ENCODE peak calls at places on chromosomes 6 and 20, in ten cellular contexts. One of them, this sample, is unnamed.

GRCh38 chr20:45306431-45306982 is at the start of gene RBPJL:
- DNase-seq in fibroblast of lung: no peak
- DNase-seq in pancreas: peak; percentile 94
- DNase-seq in bronchial epithelial cell: no peak
- DNase-seq in lower lobe of right lung: no peak
- DNase-seq in WERI-Rb-1: no peak
- DNase-seq in heart right ventricle: no peak
- DNase-seq in cardiac muscle cell: peak; percentile 42
- DNase-seq in astrocyte of the spinal cord: no peak
- DNase-seq in LNCaP clone FGC: no peak
- DNase-seq in this sample: no peak

GRCh38 chr20:43916875-43917371 is 2.3 kb downstream of the TOX2 start:
- DNase-seq in fibroblast of lung: peak; percentile 50
- DNase-seq in pancreas: no peak
- DNase-seq in bronchial epithelial cell: no peak
- DNase-seq in lower lobe of right lung: no peak
- DNase-seq in WERI-Rb-1: no peak
- DNase-seq in heart right ventricle: no peak
- DNase-seq in cardiac muscle cell: no peak
- DNase-seq in astrocyte of the spinal cord: peak; percentile 16
- DNase-seq in LNCaP clone FGC: no peak
- DNase-seq in this sample: no peak

GRCh38 chr20:9989066-9989724 is 45.6 kb upstream of the ANKEF1 start:
- DNase-seq in fibroblast of lung: peak; percentile 92
- DNase-seq in pancreas: no peak
- DNase-seq in bronchial epithelial cell: peak; percentile 79
- DNase-seq in lower lobe of right lung: no peak
- DNase-seq in WERI-Rb-1: no peak
- DNase-seq in heart right ventricle: no peak
- DNase-seq in cardiac muscle cell: no peak
- DNase-seq in astrocyte of the spinal cord: peak; percentile 82
- DNase-seq in LNCaP clone FGC: no peak
- DNase-seq in this sample: peak; percentile 73

GRCh38 chr20:12847862-12848261 is 160.9 kb upstream of the SPTLC3 start:
- DNase-seq in fibroblast of lung: no peak
- DNase-seq in pancreas: no peak
- DNase-seq in bronchial epithelial cell: peak; percentile 72
- DNase-seq in lower lobe of right lung: no peak
- DNase-seq in WERI-Rb-1: no peak
- DNase-seq in heart right ventricle: no peak
- DNase-seq in cardiac muscle cell: peak; percentile 83
- DNase-seq in astrocyte of the spinal cord: peak; percentile 15
- DNase-seq in LNCaP clone FGC: no peak
- DNase-seq in this sample: peak; percentile 80

GRCh38 chr6:39997101-39997635 is 62.9 kb upstream of the MOCS1 start:
- DNase-seq in fibroblast of lung: no peak
- DNase-seq in pancreas: no peak
- DNase-seq in bronchial epithelial cell: peak; percentile 12
- DNase-seq in lower lobe of right lung: no peak
- DNase-seq in WERI-Rb-1: no peak
- DNase-seq in heart right ventricle: no peak
- DNase-seq in cardiac muscle cell: no peak
- DNase-seq in astrocyte of the spinal cord: no peak
- DNase-seq in LNCaP clone FGC: no peak
- DNase-seq in this sample: no peak

GRCh38 chr20:45322952-45323383 is 14.9 kb upstream of the MATN4 start:
- DNase-seq in fibroblast of lung: peak; percentile 58
- DNase-seq in pancreas: peak; percentile 64
- DNase-seq in bronchial epithelial cell: peak; percentile 58
- DNase-seq in lower lobe of right lung: peak; percentile 78
- DNase-seq in WERI-Rb-1: peak; percentile 71
- DNase-seq in heart right ventricle: no peak
- DNase-seq in cardiac muscle cell: peak; percentile 58
- DNase-seq in astrocyte of the spinal cord: no peak
- DNase-seq in LNCaP clone FGC: peak; percentile 68
- DNase-seq in this sample: peak; percentile 60

GRCh38 chr6:121135425-121135824 is 198.9 kb downstream of the TBC1D32 start:
- DNase-seq in fibroblast of lung: no peak
- DNase-seq in pancreas: no peak
- DNase-seq in bronchial epithelial cell: no peak
- DNase-seq in lower lobe of right lung: no peak
- DNase-seq in WERI-Rb-1: no peak
- DNase-seq in heart right ventricle: no peak
- DNase-seq in cardiac muscle cell: no peak
- DNase-seq in astrocyte of the spinal cord: no peak
- DNase-seq in LNCaP clone FGC: no peak
- DNase-seq in this sample: no peak

GRCh38 chr6:25122001-25122400 is 157.2 kb upstream of the CARMIL1 start:
- DNase-seq in fibroblast of lung: no peak
- DNase-seq in pancreas: no peak
- DNase-seq in bronchial epithelial cell: no peak
- DNase-seq in lower lobe of right lung: no peak
- DNase-seq in WERI-Rb-1: no peak
- DNase-seq in heart right ventricle: peak; percentile 31
- DNase-seq in cardiac muscle cell: no peak
- DNase-seq in astrocyte of the spinal cord: no peak
- DNase-seq in LNCaP clone FGC: no peak
- DNase-seq in this sample: no peak

GRCh38 chr6:133854633-133855598 is 34.0 kb upstream of the TCF21 start:
- DNase-seq in fibroblast of lung: no peak
- DNase-seq in pancreas: no peak
- DNase-seq in bronchial epithelial cell: no peak
- DNase-seq in lower lobe of right lung: no peak
- DNase-seq in WERI-Rb-1: peak; percentile 21
- DNase-seq in heart right ventricle: no peak
- DNase-seq in cardiac muscle cell: peak; percentile 42
- DNase-seq in astrocyte of the spinal cord: no peak
- DNase-seq in LNCaP clone FGC: no peak
- DNase-seq in this sample: no peak

GRCh38 chr20:64161595-64162238 is 2.5 kb upstream of the MYT1 start:
- DNase-seq in fibroblast of lung: peak; percentile 37
- DNase-seq in pancreas: peak; percentile 56
- DNase-seq in bronchial epithelial cell: peak; percentile 32
- DNase-seq in lower lobe of right lung: peak; percentile 49
- DNase-seq in WERI-Rb-1: peak; percentile 42
- DNase-seq in heart right ventricle: peak; percentile 37
- DNase-seq in cardiac muscle cell: peak; percentile 89
- DNase-seq in astrocyte of the spinal cord: peak; percentile 35
- DNase-seq in LNCaP clone FGC: peak; percentile 22
- DNase-seq in this sample: peak; percentile 60

GRCh38 chr6:144447487-144447886 is 162.4 kb downstream of the UTRN start:
- DNase-seq in fibroblast of lung: no peak
- DNase-seq in pancreas: no peak
- DNase-seq in bronchial epithelial cell: peak; percentile 73
- DNase-seq in lower lobe of right lung: no peak
- DNase-seq in WERI-Rb-1: no peak
- DNase-seq in heart right ventricle: no peak
- DNase-seq in cardiac muscle cell: no peak
- DNase-seq in astrocyte of the spinal cord: peak; percentile 8
- DNase-seq in LNCaP clone FGC: no peak
- DNase-seq in this sample: peak; percentile 49

GRCh38 chr6:26311012-26311384 is 54.0 kb upstream of the BTN3A2 start:
- DNase-seq in fibroblast of lung: peak; percentile 60
- DNase-seq in pancreas: no peak
- DNase-seq in bronchial epithelial cell: peak; percentile 56
- DNase-seq in lower lobe of right lung: no peak
- DNase-seq in WERI-Rb-1: no peak
- DNase-seq in heart right ventricle: no peak
- DNase-seq in cardiac muscle cell: no peak
- DNase-seq in astrocyte of the spinal cord: peak; percentile 61
- DNase-seq in LNCaP clone FGC: no peak
- DNase-seq in this sample: peak; percentile 64

GRCh38 chr6:2562721-2563120 is 188.0 kb downstream of the MYLK4 start:
- DNase-seq in fibroblast of lung: no peak
- DNase-seq in pancreas: no peak
- DNase-seq in bronchial epithelial cell: no peak
- DNase-seq in lower lobe of right lung: no peak
- DNase-seq in WERI-Rb-1: no peak
- DNase-seq in heart right ventricle: no peak
- DNase-seq in cardiac muscle cell: peak; percentile 21
- DNase-seq in astrocyte of the spinal cord: no peak
- DNase-seq in LNCaP clone FGC: no peak
- DNase-seq in this sample: no peak

GRCh38 chr6:158818008-158818579 is 1.1 kb downstream of the EZR start:
- DNase-seq in fibroblast of lung: peak; percentile 73
- DNase-seq in pancreas: peak; percentile 92
- DNase-seq in bronchial epithelial cell: no peak
- DNase-seq in lower lobe of right lung: peak; percentile 91
- DNase-seq in WERI-Rb-1: peak; percentile 80
- DNase-seq in heart right ventricle: peak; percentile 82
- DNase-seq in cardiac muscle cell: peak; percentile 92
- DNase-seq in astrocyte of the spinal cord: peak; percentile 84
- DNase-seq in LNCaP clone FGC: no peak
- DNase-seq in this sample: peak; percentile 87

GRCh38 chr6:127606131-127606562 is 29.2 kb downstream of the C6orf58 start:
- DNase-seq in fibroblast of lung: peak; percentile 54
- DNase-seq in pancreas: no peak
- DNase-seq in bronchial epithelial cell: peak; percentile 32
- DNase-seq in lower lobe of right lung: no peak
- DNase-seq in WERI-Rb-1: peak; percentile 63
- DNase-seq in heart right ventricle: no peak
- DNase-seq in cardiac muscle cell: peak; percentile 75
- DNase-seq in astrocyte of the spinal cord: peak; percentile 59
- DNase-seq in LNCaP clone FGC: no peak
- DNase-seq in this sample: peak; percentile 39

GRCh38 chr6:47116086-47116485 is 74.0 kb upstream of the ADGRF1 start:
- DNase-seq in fibroblast of lung: no peak
- DNase-seq in pancreas: no peak
- DNase-seq in bronchial epithelial cell: no peak
- DNase-seq in lower lobe of right lung: no peak
- DNase-seq in WERI-Rb-1: no peak
- DNase-seq in heart right ventricle: no peak
- DNase-seq in cardiac muscle cell: no peak
- DNase-seq in astrocyte of the spinal cord: no peak
- DNase-seq in LNCaP clone FGC: no peak
- DNase-seq in this sample: no peak

DNA sequence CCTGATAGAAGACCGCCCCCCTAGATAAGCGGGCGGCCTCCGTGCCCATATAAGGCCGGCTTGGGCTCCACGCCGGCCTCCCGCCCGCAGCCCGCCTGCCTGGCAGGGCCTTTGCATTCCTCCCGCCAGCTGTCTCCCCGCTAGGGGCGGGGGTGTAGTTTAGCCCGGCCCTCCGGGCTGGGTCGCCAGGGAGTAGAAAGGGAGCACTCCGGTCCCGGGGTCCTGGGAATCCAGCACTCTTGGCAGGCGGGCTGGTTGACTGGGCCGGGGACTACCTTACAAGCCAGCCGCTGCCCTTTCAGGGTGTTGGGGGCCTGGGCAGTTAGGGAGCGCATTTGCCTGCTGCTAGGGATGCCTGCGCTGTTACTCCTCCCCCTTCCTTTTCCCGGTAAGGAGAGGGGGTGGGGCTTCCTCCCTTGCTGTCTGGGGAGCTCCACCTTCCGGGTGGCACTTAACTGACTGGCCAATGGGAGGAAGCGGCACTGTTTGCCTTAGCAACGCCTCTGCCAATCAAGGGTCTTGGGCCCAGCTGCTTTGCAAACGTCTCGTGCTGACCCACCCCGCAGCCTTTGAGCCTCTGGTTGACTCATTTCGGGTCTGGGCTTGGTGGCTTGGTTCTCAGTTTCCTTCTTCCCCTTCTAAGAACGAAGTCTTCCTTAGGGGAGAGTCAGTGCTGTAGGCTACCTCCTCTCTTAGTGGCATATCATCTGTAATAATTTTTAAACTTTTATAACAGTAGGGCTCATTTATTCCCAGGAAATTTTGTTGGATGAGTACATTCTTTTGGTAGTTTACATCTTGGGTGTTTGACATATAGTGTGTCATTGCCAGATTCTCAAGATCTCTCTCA is 3.4 kb downstream of the SRF start:
- DNase-seq in fibroblast of lung: peak; percentile 99
- DNase-seq in pancreas: peak; percentile 95
- DNase-seq in bronchial epithelial cell: peak; percentile 99
- DNase-seq in lower lobe of right lung: peak; percentile 98
- DNase-seq in WERI-Rb-1: peak; percentile 100
- DNase-seq in heart right ventricle: peak; percentile 89
- DNase-seq in cardiac muscle cell: peak; percentile 96
- DNase-seq in astrocyte of the spinal cord: peak; percentile 99
- DNase-seq in LNCaP clone FGC: peak; percentile 95
- DNase-seq in this sample: peak; percentile 99
- H3K4me3 ChIP-seq in fibroblast of lung: peak overlapping the region; percentile 97
- H3K4me3 ChIP-seq in pancreas: peak overlapping the region; percentile 4
- H3K4me3 ChIP-seq in bronchial epithelial cell: peak overlapping the region; percentile 22
- H3K4me3 ChIP-seq in lower lobe of right lung: peak overlapping the region; percentile 64
- H3K4me3 ChIP-seq in WERI-Rb-1: peak overlapping the region; percentile 38
- H3K4me3 ChIP-seq in heart right ventricle: peak overlapping the region; percentile 37
- H3K4me3 ChIP-seq in cardiac muscle cell: peak overlapping the region; percentile 77
- H3K4me3 ChIP-seq in astrocyte of the spinal cord: peak overlapping the region; percentile 91
- H3K4me3 ChIP-seq in LNCaP clone FGC: peak overlapping the region; percentile 35
- H3K4me3 ChIP-seq in this sample: peak overlapping the region; percentile 36

GRCh38 chr6:5565976-5566375 is 304.7 kb downstream of the FARS2 start:
- DNase-seq in fibroblast of lung: no peak
- DNase-seq in pancreas: no peak
- DNase-seq in bronchial epithelial cell: no peak
- DNase-seq in lower lobe of right lung: no peak
- DNase-seq in WERI-Rb-1: peak; percentile 87
- DNase-seq in heart right ventricle: no peak
- DNase-seq in cardiac muscle cell: no peak
- DNase-seq in astrocyte of the spinal cord: no peak
- DNase-seq in LNCaP clone FGC: no peak
- DNase-seq in this sample: no peak
- TF ChIP-seq CTCF in fibroblast of lung: no peak
- TF ChIP-seq CTCF in pancreas: no peak
- TF ChIP-seq CTCF in bronchial epithelial cell: no peak
- TF ChIP-seq CTCF in lower lobe of right lung: no peak
- TF ChIP-seq CTCF in WERI-Rb-1: no peak
- TF ChIP-seq CTCF in heart right ventricle: no peak
- TF ChIP-seq CTCF in cardiac muscle cell: no peak
- TF ChIP-seq CTCF in astrocyte of the spinal cord: no peak
- TF ChIP-seq CTCF in LNCaP clone FGC: no peak
- TF ChIP-seq CTCF in this sample: no peak

GRCh38 chr6:11908706-11909105 is 103.4 kb upstream of the HIVEP1 start:
- DNase-seq in fibroblast of lung: no peak
- DNase-seq in pancreas: no peak
- DNase-seq in bronchial epithelial cell: no peak
- DNase-seq in lower lobe of right lung: no peak
- DNase-seq in WERI-Rb-1: no peak
- DNase-seq in heart right ventricle: no peak
- DNase-seq in cardiac muscle cell: no peak
- DNase-seq in astrocyte of the spinal cord: no peak
- DNase-seq in LNCaP clone FGC: no peak
- DNase-seq in this sample: no peak
- H3K4me3 ChIP-seq in fibroblast of lung: no peak overlapping the region
- H3K4me3 ChIP-seq in pancreas: no peak overlapping the region
- H3K4me3 ChIP-seq in bronchial epithelial cell: no peak overlapping the region
- H3K4me3 ChIP-seq in lower lobe of right lung: no peak overlapping the region
- H3K4me3 ChIP-seq in WERI-Rb-1: no peak overlapping the region
- H3K4me3 ChIP-seq in heart right ventricle: no peak overlapping the region
- H3K4me3 ChIP-seq in cardiac muscle cell: no peak overlapping the region
- H3K4me3 ChIP-seq in astrocyte of the spinal cord: no peak overlapping the region
- H3K4me3 ChIP-seq in LNCaP clone FGC: no peak overlapping the region
- H3K4me3 ChIP-seq in this sample: no peak overlapping the region

DNA sequence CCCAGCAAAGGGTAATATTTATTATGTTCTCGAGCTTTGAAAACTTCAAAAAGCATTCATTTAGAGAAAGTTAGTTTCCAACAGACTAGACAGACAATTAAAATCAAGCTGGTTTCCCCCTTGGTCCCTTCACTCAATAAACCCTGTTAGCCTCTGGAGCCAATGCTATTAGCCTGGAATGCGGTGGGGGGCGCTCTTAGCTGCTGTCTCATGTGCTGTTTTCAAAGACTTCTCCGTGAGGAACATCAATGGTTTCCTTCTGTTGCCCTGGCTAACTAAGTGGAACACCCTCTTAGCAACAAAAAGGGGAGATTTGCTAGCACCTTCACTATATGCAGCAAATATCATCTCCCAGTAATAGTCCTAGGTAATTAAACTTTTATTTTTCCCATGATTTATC is 86.4 kb downstream of the LY86 start:
- DNase-seq in fibroblast of lung: no peak
- DNase-seq in pancreas: no peak
- DNase-seq in bronchial epithelial cell: no peak
- DNase-seq in lower lobe of right lung: no peak
- DNase-seq in WERI-Rb-1: peak; percentile 50
- DNase-seq in heart right ventricle: no peak
- DNase-seq in cardiac muscle cell: peak; percentile 24
- DNase-seq in astrocyte of the spinal cord: no peak
- DNase-seq in LNCaP clone FGC: no peak
- DNase-seq in this sample: peak; percentile 30
- TF ChIP-seq CTCF in fibroblast of lung: no peak
- TF ChIP-seq CTCF in pancreas: no peak
- TF ChIP-seq CTCF in bronchial epithelial cell: peak; percentile 31
- TF ChIP-seq CTCF in lower lobe of right lung: no peak
- TF ChIP-seq CTCF in WERI-Rb-1: peak; percentile 64
- TF ChIP-seq CTCF in heart right ventricle: no peak
- TF ChIP-seq CTCF in cardiac muscle cell: peak; percentile 41
- TF ChIP-seq CTCF in astrocyte of the spinal cord: peak; percentile 47
- TF ChIP-seq CTCF in LNCaP clone FGC: peak; percentile 11
- TF ChIP-seq CTCF in this sample: peak; percentile 32